ENCODE peak calls at places on chromosomes 2 and 18, in seven cellular contexts. V, P, K, B, H, R and U are unnamed samples.

GRCh38 chr2:65630643-65631042 is 198.2 kb upstream of the SPRED2 start:
- DNase-seq in V (peak; percentile 45), P (no peak), K (no peak), B (no peak), H (no peak), R (no peak), U (peak; percentile 60)

GRCh38 chr2:231016576-231017249 is 20.6 kb upstream of the C2orf72 start:
- DNase-seq in V (no peak), P (no peak), K (no peak), B (no peak), H (no peak), R (no peak), U (no peak)

GRCh38 chr2:114821055-114821454 is 378.6 kb downstream of the DPP10 start:
- DNase-seq in V (no peak), P (no peak), K (no peak), B (no peak), H (peak; percentile 71), R (no peak), U (no peak)

GRCh38 chr2:74849228-74849892 is 15.4 kb downstream of the HK2 start:
- DNase-seq in V (peak; percentile 85), P (peak; percentile 23), K (no peak), B (no peak), H (peak; percentile 57), R (no peak), U (no peak)

GRCh38 chr18:59383831-59384230 is 24.8 kb upstream of the LMAN1 start:
- DNase-seq in V (no peak), P (no peak), K (no peak), B (no peak), H (peak; percentile 86), R (no peak), U (no peak)

GRCh38 chr2:230410263-230410662 is 5.7 kb upstream of the SP100 start:
- DNase-seq in V (no peak), P (no peak), K (no peak), B (no peak), H (no peak), R (no peak), U (no peak)

GRCh38 chr2:27723372-27724144 is 48.0 kb upstream of the MRPL33 start:
- DNase-seq in V (peak; percentile 86), P (no peak), K (peak; percentile 25), B (peak; percentile 82), H (peak; percentile 90), R (peak; percentile 83), U (peak; percentile 82)

GRCh38 chr2:19955544-19956422 is 34.1 kb downstream of the WDR35 start:
- DNase-seq in V (peak; percentile 89), P (peak; percentile 22), K (peak; percentile 3), B (peak; percentile 53), H (peak; percentile 86), R (peak; percentile 78), U (peak; percentile 83)

GRCh38 chr2:127219716-127220090 is 396 bp downstream of the CYP27C1 start:
- DNase-seq in V (no peak), P (no peak), K (no peak), B (peak; percentile 46), H (peak; percentile 85), R (peak; percentile 32), U (no peak)

GRCh38 chr18:50307738-50308470 is 20.4 kb upstream of the CXXC1 start:
- DNase-seq in V (peak; percentile 90), P (peak; percentile 85), K (peak; percentile 85), B (peak; percentile 89), H (peak; percentile 94), R (peak; percentile 86), U (peak; percentile 68)

GRCh38 chr2:134190062-134190806 is 63.6 kb upstream of the MGAT5 start:
- DNase-seq in V (no peak), P (no peak), K (no peak), B (no peak), H (no peak), R (no peak), U (no peak)